ENCODE peak calls at places on chromosomes 11 and 22, in seven cellular contexts. One of them, this sample, is unnamed.

GRCh38 chr11:130124096-130124495 is 35.5 kb upstream of the ST14 start:
- DNase-seq in psoas muscle: peak
- DNase-seq in tibial nerve: peak
- DNase-seq in HCT116: peak
- DNase-seq in heart left ventricle: peak
- DNase-seq in endothelial cell of umbilical vein: peak
- DNase-seq in cardiac muscle cell: peak
- DNase-seq in this sample: no peak

GRCh38 chr11:3934658-3935057 is 79.2 kb downstream of the STIM1 start:
- DNase-seq in heart left ventricle: no peak
- DNase-seq in cardiac muscle cell: no peak
- DNase-seq in psoas muscle: no peak
- DNase-seq in HCT116: no peak
- DNase-seq in endothelial cell of umbilical vein: no peak
- DNase-seq in tibial nerve: no peak
- DNase-seq in this sample: no peak

GRCh38 chr22:19524170-19525115 is at the start of gene CLDN5:
- DNase-seq in endothelial cell of umbilical vein: peak
- DNase-seq in cardiac muscle cell: peak
- DNase-seq in tibial nerve: no peak
- DNase-seq in psoas muscle: no peak
- DNase-seq in heart left ventricle: peak
- DNase-seq in HCT116: no peak
- DNase-seq in this sample: peak

GRCh38 chr11:12085371-12086251 is 24.8 kb upstream of the MICAL2 start:
- DNase-seq in HCT116: no peak
- DNase-seq in heart left ventricle: no peak
- DNase-seq in cardiac muscle cell: no peak
- DNase-seq in tibial nerve: no peak
- DNase-seq in psoas muscle: no peak
- DNase-seq in endothelial cell of umbilical vein: no peak
- DNase-seq in this sample: no peak

GRCh38 chr22:47055921-47056320 is 293.5 kb downstream of the TBC1D22A start:
- DNase-seq in endothelial cell of umbilical vein: no peak
- DNase-seq in psoas muscle: no peak
- DNase-seq in HCT116: no peak
- DNase-seq in heart left ventricle: no peak
- DNase-seq in tibial nerve: no peak
- DNase-seq in cardiac muscle cell: no peak
- DNase-seq in this sample: no peak

GRCh38 chr11:102685311-102685710 is 20.3 kb downstream of the MMP27 start:
- DNase-seq in tibial nerve: no peak
- DNase-seq in psoas muscle: no peak
- DNase-seq in cardiac muscle cell: no peak
- DNase-seq in endothelial cell of umbilical vein: no peak
- DNase-seq in heart left ventricle: no peak
- DNase-seq in HCT116: no peak
- DNase-seq in this sample: no peak

GRCh38 chr11:60777572-60777971 is 7.6 kb upstream of the MS4A10 start:
- DNase-seq in heart left ventricle: peak
- DNase-seq in tibial nerve: no peak
- DNase-seq in psoas muscle: no peak
- DNase-seq in cardiac muscle cell: peak
- DNase-seq in HCT116: no peak
- DNase-seq in endothelial cell of umbilical vein: peak
- DNase-seq in this sample: no peak

GRCh38 chr11:56531856-56532255 is 11.2 kb downstream of the OR5M11 start:
- DNase-seq in tibial nerve: no peak
- DNase-seq in psoas muscle: no peak
- DNase-seq in heart left ventricle: no peak
- DNase-seq in endothelial cell of umbilical vein: no peak
- DNase-seq in cardiac muscle cell: no peak
- DNase-seq in HCT116: no peak
- DNase-seq in this sample: no peak

GRCh38 chr11:3014943-3015342 is 22.8 kb upstream of the NAP1L4 start:
- DNase-seq in heart left ventricle: no peak
- DNase-seq in HCT116: no peak
- DNase-seq in cardiac muscle cell: no peak
- DNase-seq in psoas muscle: no peak
- DNase-seq in tibial nerve: no peak
- DNase-seq in endothelial cell of umbilical vein: no peak
- DNase-seq in this sample: no peak

GRCh38 chr22:40875111-40875510 is 13.2 kb upstream of the DNAJB7 start:
- DNase-seq in cardiac muscle cell: no peak
- DNase-seq in HCT116: no peak
- DNase-seq in heart left ventricle: no peak
- DNase-seq in psoas muscle: no peak
- DNase-seq in tibial nerve: no peak
- DNase-seq in endothelial cell of umbilical vein: no peak
- DNase-seq in this sample: no peak

GRCh38 chr22:47051435-47052175 is 289.2 kb downstream of the TBC1D22A start:
- DNase-seq in HCT116: no peak
- DNase-seq in endothelial cell of umbilical vein: no peak
- DNase-seq in heart left ventricle: no peak
- DNase-seq in cardiac muscle cell: no peak
- DNase-seq in psoas muscle: no peak
- DNase-seq in tibial nerve: no peak
- DNase-seq in this sample: no peak

GRCh38 chr11:17529814-17530162 is 14.4 kb downstream of the USH1C start:
- DNase-seq in psoas muscle: no peak
- DNase-seq in heart left ventricle: no peak
- DNase-seq in cardiac muscle cell: no peak
- DNase-seq in endothelial cell of umbilical vein: no peak
- DNase-seq in tibial nerve: peak
- DNase-seq in HCT116: no peak
- DNase-seq in this sample: no peak

GRCh38 chr11:76444065-76444383 is 794 bp upstream of the EMSY start:
- DNase-seq in endothelial cell of umbilical vein: no peak
- DNase-seq in HCT116: no peak
- DNase-seq in tibial nerve: no peak
- DNase-seq in cardiac muscle cell: no peak
- DNase-seq in heart left ventricle: no peak
- DNase-seq in psoas muscle: no peak
- DNase-seq in this sample: no peak

GRCh38 chr11:76443254-76443935 is 1.4 kb upstream of the EMSY start:
- DNase-seq in psoas muscle: no peak
- DNase-seq in heart left ventricle: no peak
- DNase-seq in cardiac muscle cell: peak
- DNase-seq in endothelial cell of umbilical vein: peak
- DNase-seq in HCT116: no peak
- DNase-seq in tibial nerve: no peak
- DNase-seq in this sample: no peak

GRCh38 chr11:76444384-76445121 is at the start of gene EMSY:
- DNase-seq in cardiac muscle cell: peak
- DNase-seq in heart left ventricle: peak
- DNase-seq in HCT116: peak
- DNase-seq in psoas muscle: peak
- DNase-seq in endothelial cell of umbilical vein: peak
- DNase-seq in tibial nerve: peak
- DNase-seq in this sample: peak

GRCh38 chr11:76448506-76448905 is 3.7 kb downstream of the EMSY start:
- DNase-seq in heart left ventricle: no peak
- DNase-seq in tibial nerve: no peak
- DNase-seq in psoas muscle: no peak
- DNase-seq in HCT116: no peak
- DNase-seq in cardiac muscle cell: no peak
- DNase-seq in endothelial cell of umbilical vein: no peak
- DNase-seq in this sample: no peak

DNA sequence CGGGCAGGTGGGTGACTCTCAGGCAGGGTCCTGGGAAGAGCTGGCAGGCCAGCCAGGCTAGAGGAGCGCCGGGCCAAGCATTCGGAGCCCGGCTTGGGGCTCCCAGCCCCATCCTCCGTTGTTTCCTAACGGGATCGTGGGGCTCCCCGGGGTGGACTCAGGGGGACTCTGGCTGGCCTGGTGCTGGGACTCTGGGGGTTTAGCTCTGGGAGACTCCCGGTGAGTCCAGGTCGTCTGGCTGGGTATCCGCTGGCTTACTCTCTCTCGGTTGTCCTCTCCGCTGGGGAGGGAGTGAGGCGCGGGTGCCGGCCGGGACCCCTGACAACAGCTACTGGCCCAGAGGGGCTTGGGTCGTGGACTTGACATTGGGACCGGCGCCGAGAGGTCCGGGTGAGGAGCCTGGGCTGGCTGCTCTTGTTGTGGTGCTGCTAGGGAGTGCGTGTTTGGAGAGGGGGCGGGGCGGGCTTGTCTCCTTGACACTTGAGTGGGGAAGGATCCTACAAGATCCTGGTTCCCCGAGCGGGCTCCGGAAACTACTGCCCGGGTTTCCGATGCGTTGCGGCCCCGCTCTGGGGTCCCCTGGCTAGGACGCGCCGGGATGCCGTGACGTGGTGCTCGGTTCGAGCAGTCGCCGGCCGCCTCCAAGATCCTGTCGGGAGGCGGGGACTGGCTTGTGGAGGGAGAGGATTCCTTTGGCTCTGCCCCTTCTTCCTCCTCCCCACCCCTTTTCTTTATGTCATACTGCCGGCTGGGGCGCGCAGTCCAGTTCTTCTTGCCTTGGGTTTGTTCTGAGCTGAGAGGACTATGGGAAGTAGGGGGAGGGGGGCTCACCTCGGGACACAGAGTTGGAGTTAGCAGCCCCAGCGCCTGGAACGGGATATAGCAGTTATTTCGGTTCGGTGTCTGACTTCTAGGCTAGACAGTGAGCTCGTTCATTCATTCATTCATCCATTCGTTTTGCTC is 585 bp downstream of the EMSY start:
- DNase-seq in heart left ventricle: peak
- DNase-seq in endothelial cell of umbilical vein: peak
- DNase-seq in tibial nerve: peak
- DNase-seq in HCT116: peak
- DNase-seq in cardiac muscle cell: peak
- DNase-seq in psoas muscle: peak
- DNase-seq in this sample: peak
- TF ChIP-seq CTCF in heart left ventricle: no peak
- TF ChIP-seq CTCF in endothelial cell of umbilical vein: peak
- TF ChIP-seq CTCF in tibial nerve: peak
- TF ChIP-seq CTCF in HCT116: peak
- TF ChIP-seq CTCF in cardiac muscle cell: no peak
- TF ChIP-seq CTCF in psoas muscle: no peak
- TF ChIP-seq CTCF in this sample: no peak

GRCh38 chr22:35470903-35471321 is 69.7 kb upstream of the RASD2 start:
- DNase-seq in HCT116: peak
- DNase-seq in endothelial cell of umbilical vein: peak
- DNase-seq in tibial nerve: no peak
- DNase-seq in psoas muscle: no peak
- DNase-seq in cardiac muscle cell: no peak
- DNase-seq in heart left ventricle: no peak
- DNase-seq in this sample: no peak
- TF ChIP-seq CTCF in HCT116: peak
- TF ChIP-seq CTCF in endothelial cell of umbilical vein: no peak
- TF ChIP-seq CTCF in tibial nerve: no peak
- TF ChIP-seq CTCF in psoas muscle: no peak
- TF ChIP-seq CTCF in cardiac muscle cell: no peak
- TF ChIP-seq CTCF in heart left ventricle: no peak
- TF ChIP-seq CTCF in this sample: peak

GRCh38 chr22:29480262-29480511 is 169 bp downstream of the NEFH start:
- DNase-seq in psoas muscle: no peak
- DNase-seq in heart left ventricle: no peak
- DNase-seq in tibial nerve: no peak
- DNase-seq in cardiac muscle cell: no peak
- DNase-seq in HCT116: no peak
- DNase-seq in endothelial cell of umbilical vein: no peak
- DNase-seq in this sample: no peak

GRCh38 chr22:29481265-29482000 is 1.4 kb downstream of the NEFH start:
- DNase-seq in HCT116: no peak
- DNase-seq in cardiac muscle cell: peak
- DNase-seq in psoas muscle: peak
- DNase-seq in tibial nerve: no peak
- DNase-seq in endothelial cell of umbilical vein: no peak
- DNase-seq in heart left ventricle: no peak
- DNase-seq in this sample: peak

GRCh38 chr22:29479417-29480261 is at the start of gene NEFH:
- DNase-seq in cardiac muscle cell: no peak
- DNase-seq in psoas muscle: no peak
- DNase-seq in HCT116: no peak
- DNase-seq in endothelial cell of umbilical vein: no peak
- DNase-seq in heart left ventricle: no peak
- DNase-seq in tibial nerve: no peak
- DNase-seq in this sample: no peak

GRCh38 chr22:29482253-29482652 is 2.2 kb downstream of the NEFH start:
- DNase-seq in psoas muscle: no peak
- DNase-seq in endothelial cell of umbilical vein: no peak
- DNase-seq in cardiac muscle cell: no peak
- DNase-seq in heart left ventricle: no peak
- DNase-seq in HCT116: no peak
- DNase-seq in tibial nerve: no peak
- DNase-seq in this sample: no peak

GRCh38 chr22:29480512-29481264 is 670 bp downstream of the NEFH start:
- DNase-seq in HCT116: no peak
- DNase-seq in heart left ventricle: no peak
- DNase-seq in endothelial cell of umbilical vein: peak
- DNase-seq in psoas muscle: peak
- DNase-seq in cardiac muscle cell: peak
- DNase-seq in tibial nerve: no peak
- DNase-seq in this sample: no peak
- TF ChIP-seq CTCF in HCT116: no peak
- TF ChIP-seq CTCF in heart left ventricle: no peak
- TF ChIP-seq CTCF in endothelial cell of umbilical vein: no peak
- TF ChIP-seq CTCF in psoas muscle: no peak
- TF ChIP-seq CTCF in cardiac muscle cell: peak
- TF ChIP-seq CTCF in tibial nerve: no peak
- TF ChIP-seq CTCF in this sample: peak

GRCh38 chr11:73734996-73735395 is 25.9 kb downstream of the RAB6A start:
- DNase-seq in heart left ventricle: no peak
- DNase-seq in psoas muscle: no peak
- DNase-seq in cardiac muscle cell: no peak
- DNase-seq in endothelial cell of umbilical vein: no peak
- DNase-seq in HCT116: no peak
- DNase-seq in tibial nerve: no peak
- DNase-seq in this sample: no peak

GRCh38 chr11:73726825-73727224 is 34.0 kb downstream of the RAB6A start:
- DNase-seq in heart left ventricle: no peak
- DNase-seq in cardiac muscle cell: no peak
- DNase-seq in endothelial cell of umbilical vein: no peak
- DNase-seq in psoas muscle: no peak
- DNase-seq in HCT116: no peak
- DNase-seq in tibial nerve: no peak
- DNase-seq in this sample: no peak

GRCh38 chr11:73728000-73728399 is 32.9 kb downstream of the RAB6A start:
- DNase-seq in heart left ventricle: no peak
- DNase-seq in psoas muscle: no peak
- DNase-seq in cardiac muscle cell: no peak
- DNase-seq in endothelial cell of umbilical vein: no peak
- DNase-seq in tibial nerve: no peak
- DNase-seq in HCT116: no peak
- DNase-seq in this sample: no peak

DNA sequence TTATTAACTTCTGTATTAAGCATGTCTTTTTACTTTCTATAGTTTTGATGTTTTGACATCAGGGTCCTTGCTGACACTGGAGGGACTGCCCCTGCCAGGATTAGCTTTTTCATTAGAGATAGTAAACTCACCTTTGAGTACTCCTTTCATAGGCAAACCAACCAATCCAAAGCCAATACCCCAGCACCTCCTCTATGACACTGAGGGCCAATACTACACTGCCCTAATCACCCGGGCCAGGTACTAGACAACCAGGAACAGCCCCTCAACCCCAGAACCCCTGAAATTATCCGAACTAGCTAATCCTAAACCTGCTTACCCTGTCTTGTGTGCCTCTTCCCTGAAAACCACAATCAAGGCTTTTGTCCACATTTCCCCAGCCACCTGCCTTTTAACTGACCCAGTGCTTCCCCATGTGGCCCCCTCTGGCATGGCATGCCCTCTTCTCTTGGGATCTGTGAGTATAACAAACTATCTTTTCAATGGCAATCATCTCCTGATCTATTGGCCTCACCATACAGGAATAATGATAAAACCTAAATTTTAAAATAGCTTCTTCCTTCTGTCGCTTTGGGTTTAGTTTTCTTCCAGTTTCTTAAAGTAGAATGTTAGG is 31.2 kb downstream of the RAB6A start:
- DNase-seq in HCT116: peak
- DNase-seq in tibial nerve: no peak
- DNase-seq in cardiac muscle cell: no peak
- DNase-seq in endothelial cell of umbilical vein: no peak
- DNase-seq in psoas muscle: no peak
- DNase-seq in heart left ventricle: no peak
- DNase-seq in this sample: peak
- TF ChIP-seq CTCF in HCT116: peak
- TF ChIP-seq CTCF in tibial nerve: no peak
- TF ChIP-seq CTCF in cardiac muscle cell: peak
- TF ChIP-seq CTCF in endothelial cell of umbilical vein: peak
- TF ChIP-seq CTCF in psoas muscle: peak
- TF ChIP-seq CTCF in heart left ventricle: no peak
- TF ChIP-seq CTCF in this sample: peak

This sample was measured in H1.